ENCODE peak calls at places on chromosomes 13 and 19, in six cellular contexts. I is Peyer's patch, F is pulmonary artery endothelial cell, L is Right ventricle myocardium superior, R is dorsolateral prefrontal cortex, B is Daoy. V is an unnamed sample.
A peak's percentile ranks its signal among the peaks of the same experiment; 100 is the strongest.

GRCh38 chr19:45981350-45981749 is 7.7 kb upstream of the NOVA2 start:
- DNase-seq in I (no peak), R (no peak), F (no peak), B (no peak), L (no peak), V (no peak)

GRCh38 chr13:68170961-68171360 is 940.8 kb upstream of the PCDH9 start:
- DNase-seq in R (no peak), F (no peak), B (no peak), I (no peak), L (no peak), V (no peak)

GRCh38 chr19:50324331-50324730 is 4.8 kb downstream of the KCNC3 start:
- DNase-seq in B (no peak), I (no peak), L (no peak), F (no peak), R (no peak), V (no peak)

GRCh38 chr13:20498659-20499058 is 27.0 kb downstream of the CRYL1 start:
- DNase-seq in F (no peak), B (no peak), I (no peak), R (no peak), L (no peak), V (no peak)

GRCh38 chr19:55486971-55487883 is 1.0 kb upstream of the SSC5D start:
- DNase-seq in I (no peak), F (peak; percentile 79), B (peak; percentile 97), L (peak; percentile 75), R (no peak), V (no peak)

GRCh38 chr19:1383014-1383310 is 745 bp upstream of the NDUFS7 start:
- DNase-seq in B (no peak), I (no peak), R (no peak), L (no peak), F (no peak), V (no peak)

GRCh38 chr13:46101488-46102289 is 3.1 kb downstream of the CPB2 start:
- DNase-seq in B (no peak), I (no peak), L (no peak), F (no peak), R (no peak), V (no peak)

GRCh38 chr19:49337267-49338022 is 2.2 kb downstream of the CD37 start:
- DNase-seq in F (no peak), I (no peak), L (no peak), R (no peak), B (no peak), V (no peak)

GRCh38 chr19:23261496-23262020 is 11.4 kb upstream of the ZNF724 start:
- DNase-seq in I (no peak), B (no peak), F (no peak), L (no peak), R (no peak), V (no peak)

GRCh38 chr13:43446126-43446525 is 340.6 kb downstream of the ENOX1 start:
- DNase-seq in I (no peak), F (no peak), R (no peak), B (no peak), L (no peak), V (no peak)

GRCh38 chr13:26518433-26519084 is 38.9 kb upstream of the WASF3 start:
- DNase-seq in I (no peak), L (no peak), R (no peak), F (no peak), B (no peak), V (no peak)

GRCh38 chr13:40130871-40131636 is 475.6 kb downstream of the COG6 start:
- DNase-seq in R (no peak), B (peak; percentile 69), F (peak; percentile 87), L (no peak), I (no peak), V (no peak)

GRCh38 chr19:53157601-53158000 is 1.3 kb downstream of the ZNF347 start:
- DNase-seq in L (no peak), B (peak; percentile 18), I (no peak), R (no peak), F (no peak), V (no peak)

GRCh38 chr13:49240017-49240416 is 7.7 kb upstream of the CDADC1 start:
- DNase-seq in F (no peak), L (no peak), B (peak; percentile 21), R (no peak), I (no peak), V (peak; percentile 16)

GRCh38 chr19:1424182-1424955 is 13.8 kb upstream of the RPS15 start:
- DNase-seq in R (no peak), L (no peak), F (no peak), B (no peak), I (no peak), V (no peak)

GRCh38 chr13:30671271-30671815 is 53.6 kb downstream of the USPL1 start:
- DNase-seq in L (no peak), R (no peak), B (no peak), I (no peak), F (no peak), V (no peak)

GRCh38 chr13:21526707-21527454 is 67.8 kb upstream of the ZDHHC20 start:
- DNase-seq in L (no peak), I (no peak), R (no peak), B (no peak), F (no peak), V (no peak)

GRCh38 chr13:24727731-24728601 is 36.0 kb upstream of the RNF17 start:
- DNase-seq in F (peak; percentile 61), L (peak; percentile 64), I (no peak), R (no peak), B (peak; percentile 73), V (peak; percentile 66)

GRCh38 chr19:17475541-17476115 is 5.3 kb downstream of the SLC27A1 start:
- DNase-seq in R (peak; percentile 87), B (peak; percentile 50), L (peak; percentile 84), F (no peak), I (no peak), V (peak; percentile 90)

GRCh38 chr19:39754544-39754943 is 16.7 kb upstream of the CLC start:
- DNase-seq in I (no peak), L (no peak), R (no peak), B (no peak), F (no peak), V (no peak)

GRCh38 chr13:45416521-45417125 is 1.6 kb downstream of the SLC25A30 start:
- DNase-seq in I (no peak), F (no peak), L (no peak), B (no peak), R (no peak), V (no peak)

GRCh38 chr13:65595881-65596280 is 1634.3 kb downstream of the PCDH9 start:
- DNase-seq in B (no peak), I (no peak), F (no peak), R (no peak), L (no peak), V (no peak)

GRCh38 chr13:59178344-59178743 is 985.4 kb downstream of the DIAPH3 start:
- DNase-seq in R (no peak), I (no peak), L (no peak), F (no peak), B (no peak), V (no peak)

GRCh38 chr19:40241809-40242384 is 15.4 kb upstream of the CCNP start:
- DNase-seq in F (peak; percentile 85), B (no peak), I (no peak), L (peak; percentile 84), R (peak; percentile 58), V (no peak)

GRCh38 chr19:31501427-31502195 is 152.4 kb upstream of the TSHZ3 start:
- DNase-seq in B (no peak), R (no peak), I (no peak), L (no peak), F (no peak), V (no peak)

GRCh38 chr13:91347996-91348905 is 764 bp downstream of the MIR17HG start:
- DNase-seq in R (peak; percentile 20), L (peak; percentile 64), B (peak; percentile 26), I (peak; percentile 72), F (no peak), V (no peak)

GRCh38 chr19:22332924-22333323 is 46.7 kb downstream of the ZNF729 start:
- DNase-seq in I (no peak), F (no peak), R (no peak), B (peak; percentile 3), L (no peak), V (no peak)

GRCh38 chr13:30796132-30796832 is 60.9 kb downstream of the ALOX5AP start:
- DNase-seq in B (peak; percentile 86), R (no peak), I (no peak), F (no peak), L (no peak), V (peak; percentile 45)

GRCh38 chr19:30387311-30388115 is 15.3 kb downstream of the ZNF536 start:
- DNase-seq in L (peak; percentile 50), F (no peak), R (no peak), I (peak; percentile 25), B (no peak), V (no peak)

V was measured in Calu3.